ENCODE peak calls at places on chromosomes 2 and 18, in five cellular contexts. W is fibroblast of pulmonary artery; O is CD8-positive, alpha-beta T cell; T is fibroblast of lung; U is aorta. B is an unnamed sample.

GRCh38 chr18:22946841-22947240 is 13.7 kb downstream of the RBBP8 start:
- DNase-seq in W (no peak), T (no peak), O (no peak), U (no peak), B (no peak)

GRCh38 chr2:222492683-222493082 is 68.3 kb downstream of the SGPP2 start:
- DNase-seq in W (peak), U (no peak), T (no peak), O (no peak), B (no peak)

GRCh38 chr2:236205867-236206645 is 37.9 kb upstream of the GBX2 start:
- DNase-seq in O (no peak), W (peak), U (no peak), T (no peak), B (no peak)

GRCh38 chr2:69755862-69756467 is 14.0 kb downstream of the ANXA4 start:
- DNase-seq in O (no peak), T (peak), W (peak), U (no peak), B (peak)

GRCh38 chr2:109702250-109702985 is 88.3 kb downstream of the SOWAHC start:
- DNase-seq in T (peak), U (no peak), O (no peak), W (peak), B (no peak)

GRCh38 chr2:159185401-159186130 is 100.9 kb downstream of the WDSUB1 start:
- DNase-seq in T (peak), W (peak), O (no peak), U (no peak), B (peak)

GRCh38 chr18:13374468-13375301 is 156.1 kb downstream of the LDLRAD4 start:
- DNase-seq in T (peak), U (no peak), W (peak), O (no peak), B (no peak)

GRCh38 chr2:30772021-30772705 is 35.1 kb downstream of the CAPN13 start:
- DNase-seq in U (no peak), T (no peak), W (no peak), O (no peak), B (no peak)

GRCh38 chr2:96154506-96155380 is 9.5 kb upstream of the DUSP2 start:
- DNase-seq in O (no peak), T (no peak), W (no peak), U (peak), B (no peak)

GRCh38 chr18:45291616-45292612 is 323.4 kb upstream of the SLC14A2 start:
- DNase-seq in W (peak), T (peak), U (no peak), O (no peak), B (no peak)

GRCh38 chr2:112794131-112794733 is 9.9 kb upstream of the IL1A start:
- DNase-seq in W (peak), O (no peak), T (peak), U (no peak), B (peak)

GRCh38 chr2:24793752-24794477 is 690 bp downstream of the CENPO start:
- DNase-seq in O (no peak), T (peak), U (no peak), W (peak), B (peak)

GRCh38 chr2:64359176-64359891 is 94.6 kb upstream of the LGALSL start:
- DNase-seq in U (no peak), T (peak), O (no peak), W (no peak), B (no peak)

GRCh38 chr2:168294409-168294808 is 47.0 kb upstream of the STK39 start:
- DNase-seq in T (no peak), O (no peak), U (no peak), W (no peak), B (no peak)

GRCh38 chr2:88709117-88709739 is 17.8 kb downstream of the RPIA start:
- DNase-seq in W (peak), O (no peak), U (no peak), T (peak), B (no peak)

GRCh38 chr2:37812941-37813730 is 112.0 kb upstream of the RMDN2 start:
- DNase-seq in T (no peak), U (no peak), W (no peak), O (no peak), B (no peak)

GRCh38 chr2:63053889-63054725 is 3.5 kb downstream of the OTX1 start:
- DNase-seq in O (no peak), T (no peak), W (no peak), U (no peak), B (no peak)

GRCh38 chr2:102049756-102050443 is 58.1 kb downstream of the IL1R2 start:
- DNase-seq in U (no peak), W (peak), T (peak), O (no peak), B (peak)

GRCh38 chr18:64055019-64055418 is 85.1 kb downstream of the SERPINB8 start:
- DNase-seq in T (no peak), O (no peak), W (no peak), U (no peak), B (no peak)

GRCh38 chr2:231927566-231927890 is 1.3 kb upstream of the NPPC start:
- DNase-seq in U (no peak), O (no peak), W (no peak), T (no peak), B (no peak)

GRCh38 chr2:127153691-127154158 is 46.8 kb upstream of the BIN1 start:
- DNase-seq in U (peak), O (no peak), W (peak), T (peak), B (peak)

GRCh38 chr18:72174972-72175649 is 369.0 kb downstream of the CBLN2 start:
- DNase-seq in T (no peak), O (no peak), W (no peak), U (no peak), B (no peak)

GRCh38 chr2:84886791-84887190 is 5.9 kb upstream of the TRABD2A start:
- DNase-seq in U (no peak), T (no peak), O (no peak), W (no peak), B (no peak)

GRCh38 chr2:239917128-239917956 is 107.8 kb downstream of the NDUFA10 start:
- DNase-seq in W (no peak), O (no peak), U (no peak), T (no peak), B (no peak)

GRCh38 chr2:240461471-240462072 is 26.1 kb downstream of the GPC1 start:
- DNase-seq in U (peak), W (no peak), O (no peak), T (no peak), B (no peak)

GRCh38 chr2:69538249-69538648 is 101.0 kb upstream of the NFU1 start:
- DNase-seq in O (no peak), U (no peak), T (no peak), W (no peak), B (no peak)

GRCh38 chr2:200862532-200863000 is 1.9 kb downstream of the CLK1 start:
- DNase-seq in O (no peak), T (peak), U (no peak), W (peak), B (peak)

DNA sequence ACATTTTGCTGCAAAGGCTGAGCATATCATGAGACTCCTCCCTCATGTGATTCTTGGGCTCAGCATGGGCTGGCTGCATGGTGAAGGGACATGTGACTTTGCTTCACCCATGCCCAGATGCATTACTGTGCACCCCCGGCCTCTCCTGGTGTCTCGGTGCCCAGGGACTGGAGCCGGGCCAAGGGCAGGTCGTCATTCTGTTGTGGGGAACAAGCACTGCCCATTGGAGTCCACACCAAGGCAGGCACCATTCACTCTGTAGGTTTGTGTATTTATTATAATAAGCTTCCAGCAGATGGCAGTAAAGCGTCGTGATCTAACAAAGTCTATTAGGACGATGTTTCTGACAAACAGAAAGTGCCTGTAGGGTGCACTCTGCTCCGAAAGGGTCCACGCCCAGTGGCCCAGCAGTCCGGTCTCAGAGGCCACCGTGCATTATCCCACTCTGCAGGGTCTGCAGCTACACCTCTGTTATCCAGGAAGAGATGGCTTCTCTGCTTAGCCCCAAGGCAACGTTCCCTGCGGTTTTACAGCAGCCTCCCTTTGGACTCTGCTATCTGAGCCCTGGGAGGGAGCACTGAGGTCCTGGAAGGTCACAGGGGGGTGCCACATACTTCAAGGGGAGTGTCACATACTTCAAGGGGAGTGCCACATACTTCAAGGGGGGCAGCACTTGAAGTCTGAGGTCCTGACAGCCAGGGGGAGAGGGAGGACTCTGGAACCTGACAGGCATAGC is 219.6 kb downstream of the TSN start:
- DNase-seq in T (peak), W (peak), O (peak), U (no peak), B (peak)
- H3K4me3 ChIP-seq in T (peak), W (peak), O (peak), U (no peak), B (peak)

GRCh38 chr2:171249689-171250088 is 89.0 kb upstream of the TLK1 start:
- DNase-seq in W (no peak), T (no peak), O (no peak), U (no peak), B (no peak)

GRCh38 chr2:171248205-171248662 is 87.5 kb upstream of the TLK1 start:
- DNase-seq in W (no peak), U (no peak), T (no peak), O (no peak), B (no peak)

GRCh38 chr2:171253279-171253678 is 92.6 kb upstream of the TLK1 start:
- DNase-seq in O (no peak), U (no peak), W (no peak), T (no peak), B (no peak)

GRCh38 chr2:171254666-171255065 is 94.0 kb upstream of the TLK1 start:
- DNase-seq in O (no peak), T (no peak), U (no peak), W (no peak), B (no peak)

DNA sequence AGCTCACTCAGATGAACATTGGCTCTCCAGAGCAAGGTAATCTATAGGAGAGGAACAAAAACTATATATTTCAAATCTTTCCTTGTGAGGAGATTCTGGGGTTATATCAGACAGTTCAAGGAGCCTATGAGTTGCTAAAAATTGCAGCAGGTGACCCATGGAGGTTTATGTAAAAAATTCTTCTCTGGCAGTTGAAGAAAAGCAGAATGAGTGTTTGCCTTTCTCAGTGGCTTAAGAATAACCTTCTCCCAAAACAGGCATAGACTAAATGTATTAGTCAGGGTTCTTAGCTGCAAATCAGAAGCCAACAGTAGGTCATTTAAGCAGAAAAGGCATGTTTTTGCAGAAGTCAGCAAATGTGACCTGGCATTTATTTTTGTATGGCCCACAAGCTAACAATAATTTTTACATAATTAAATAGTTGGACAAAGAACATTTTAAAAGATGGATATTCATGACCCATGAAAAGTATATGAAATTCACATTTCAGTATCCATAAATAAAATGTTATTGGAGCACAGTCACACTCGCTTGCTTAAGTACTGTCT is 93.3 kb upstream of the TLK1 start:
- DNase-seq in T (no peak), U (no peak), W (no peak), O (no peak), B (no peak)
- H3K4me3 ChIP-seq in T (no peak), U (no peak), W (no peak), O (no peak), B (no peak)

DNA sequence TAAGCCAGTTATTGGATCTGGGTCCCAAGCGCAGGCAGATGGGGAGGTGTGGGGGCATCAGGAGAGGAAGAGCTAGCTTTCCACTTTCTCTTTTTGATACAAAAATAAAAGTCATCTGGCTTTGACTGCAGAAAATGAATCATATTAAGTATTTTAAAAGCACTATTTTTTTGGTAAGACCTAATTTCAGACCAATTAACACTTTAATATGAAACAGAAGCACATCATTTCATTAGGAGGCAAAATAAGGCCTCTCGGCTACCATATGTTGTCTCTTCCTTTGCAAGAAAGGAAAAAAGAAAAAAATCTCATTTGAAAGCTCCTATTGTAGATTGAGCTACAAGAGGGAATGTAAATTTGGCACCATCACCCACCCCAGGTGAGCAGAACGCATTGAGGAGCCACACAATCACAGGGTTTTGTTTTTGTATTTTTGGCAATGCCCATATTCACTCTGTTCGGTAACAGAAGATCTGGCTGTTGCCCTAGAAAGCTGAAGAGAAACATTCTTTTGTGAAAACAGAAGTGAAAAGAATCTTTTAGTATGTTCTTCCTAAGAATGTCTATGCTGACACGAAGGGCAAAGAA is 390.7 kb upstream of the ETAA1 start:
- DNase-seq in U (no peak), O (no peak), W (no peak), T (no peak), B (no peak)
- H3K4me3 ChIP-seq in U (no peak), O (no peak), W (no peak), T (no peak), B (no peak)

GRCh38 chr18:24214144-24214543 is 75.3 kb downstream of the CABYR start:
- DNase-seq in T (no peak), O (no peak), U (no peak), W (no peak), B (no peak)
- H3K4me3 ChIP-seq in T (no peak), O (no peak), U (no peak), W (no peak), B (no peak)

GRCh38 chr2:19845323-19845920 is 56.4 kb downstream of the TTC32 start:
- DNase-seq in U (no peak), O (no peak), W (no peak), T (no peak), B (no peak)
- H3K4me3 ChIP-seq in U (no peak), O (no peak), W (no peak), T (no peak), B (no peak)

GRCh38 chr2:57878573-57878910 is 168.1 kb upstream of the VRK2 start:
- DNase-seq in W (no peak), U (no peak), O (no peak), T (no peak), B (no peak)
- H3K4me3 ChIP-seq in W (no peak), U (no peak), O (no peak), T (no peak), B (no peak)

GRCh38 chr18:77068321-77068841 is 64.2 kb downstream of the MBP start:
- DNase-seq in U (no peak), W (peak), O (no peak), T (peak), B (peak)
- H3K4me3 ChIP-seq in U (no peak), W (no peak), O (peak), T (no peak), B (no peak)

GRCh38 chr2:157838442-157839161 is 37.5 kb downstream of the ACVR1 start:
- DNase-seq in W (peak), T (peak), O (no peak), U (no peak), B (peak)
- H3K4me3 ChIP-seq in W (peak), T (peak), O (no peak), U (no peak), B (no peak)

DNA sequence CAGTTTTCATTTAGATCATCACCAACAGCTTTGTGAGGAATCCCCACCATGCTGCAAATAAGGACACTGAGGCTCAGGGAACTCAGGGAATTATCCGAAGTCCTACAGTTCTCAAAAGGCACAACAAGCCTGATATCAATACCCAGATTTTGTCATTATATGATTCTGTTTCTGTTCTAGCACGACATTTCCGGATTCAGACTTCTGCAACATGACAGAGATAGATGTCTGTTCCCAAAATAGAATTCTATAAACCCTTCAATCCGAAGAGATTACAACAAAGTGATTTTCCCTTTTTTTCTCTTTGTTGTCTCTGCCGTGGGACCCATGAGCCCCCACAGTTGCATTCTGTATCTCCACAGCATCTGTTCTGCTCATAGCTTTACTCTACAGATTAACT is 72.0 kb downstream of the DOCK10 start:
- DNase-seq in W (no peak), U (no peak), T (no peak), O (no peak), B (no peak)
- H3K4me3 ChIP-seq in W (no peak), U (no peak), T (no peak), O (no peak), B (no peak)

GRCh38 chr2:217927601-217928323 is 75.0 kb downstream of the TNS1 start:
- DNase-seq in W (no peak), T (no peak), U (no peak), O (no peak), B (no peak)

GRCh38 chr2:217929757-217930707 is 72.8 kb downstream of the TNS1 start:
- DNase-seq in W (peak), O (no peak), U (no peak), T (peak), B (no peak)

GRCh38 chr2:217930783-217931563 is 71.8 kb downstream of the TNS1 start:
- DNase-seq in T (peak), W (no peak), U (no peak), O (no peak), B (no peak)

GRCh38 chr2:217928324-217929293 is 74.2 kb downstream of the TNS1 start:
- DNase-seq in O (no peak), U (peak), W (no peak), T (no peak), B (no peak)

DNA sequence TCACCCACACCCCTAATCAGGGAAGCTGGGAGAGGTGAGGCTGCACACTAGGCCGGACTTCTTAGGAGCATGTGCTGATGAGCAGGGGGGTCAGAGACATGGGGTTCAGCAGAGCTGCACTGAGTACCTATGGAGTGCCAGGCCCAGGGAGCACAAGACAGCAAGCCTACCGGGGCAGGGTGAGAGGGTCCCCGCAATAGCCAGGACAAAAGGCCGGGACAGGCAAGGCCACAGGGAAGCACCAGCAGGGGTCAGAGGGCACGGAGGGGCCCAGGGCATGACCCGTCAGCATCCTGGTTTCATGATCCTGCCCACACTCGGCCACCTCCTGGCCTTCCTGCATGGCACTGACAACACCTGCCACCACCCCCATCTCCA is 73.5 kb downstream of the TNS1 start:
- DNase-seq in W (no peak), U (no peak), O (no peak), T (no peak), B (no peak)
- H3K4me3 ChIP-seq in W (no peak), U (no peak), O (no peak), T (no peak), B (no peak)